ENCODE peak calls at places on chromosomes 13 and 19, in seven cellular contexts. One of them, this sample, is unnamed.

GRCh38 chr13:110634558-110634957 is 19.2 kb downstream of the NAXD start:
- DNase-seq in fibroblast of mammary gland: peak; percentile 93
- DNase-seq in cardiac fibroblast: peak; percentile 53
- DNase-seq in tibial nerve: no peak
- DNase-seq in H1: no peak
- DNase-seq in stomach: no peak
- DNase-seq in A549: peak; percentile 26
- DNase-seq in this sample: no peak

GRCh38 chr19:39499082-39499642 is 415 bp downstream of the DLL3 start:
- DNase-seq in fibroblast of mammary gland: no peak
- DNase-seq in cardiac fibroblast: no peak
- DNase-seq in tibial nerve: no peak
- DNase-seq in H1: peak; percentile 80
- DNase-seq in stomach: no peak
- DNase-seq in A549: no peak
- DNase-seq in this sample: peak; percentile 24

GRCh38 chr13:29515372-29515771 is 80.1 kb downstream of the SLC7A1 start:
- DNase-seq in fibroblast of mammary gland: no peak
- DNase-seq in cardiac fibroblast: no peak
- DNase-seq in tibial nerve: no peak
- DNase-seq in H1: no peak
- DNase-seq in stomach: no peak
- DNase-seq in A549: no peak
- DNase-seq in this sample: no peak

GRCh38 chr19:35344511-35345031 is 3.1 kb upstream of the FFAR1 start:
- DNase-seq in fibroblast of mammary gland: no peak
- DNase-seq in cardiac fibroblast: no peak
- DNase-seq in tibial nerve: no peak
- DNase-seq in H1: peak; percentile 35
- DNase-seq in stomach: no peak
- DNase-seq in A549: no peak
- DNase-seq in this sample: no peak

GRCh38 chr13:44573071-44573470 is 3.1 kb downstream of the TSC22D1 start:
- DNase-seq in fibroblast of mammary gland: no peak
- DNase-seq in cardiac fibroblast: no peak
- DNase-seq in tibial nerve: no peak
- DNase-seq in H1: no peak
- DNase-seq in stomach: no peak
- DNase-seq in A549: no peak
- DNase-seq in this sample: no peak

GRCh38 chr13:100100115-100100879 is 11.4 kb downstream of the PCCA start:
- DNase-seq in fibroblast of mammary gland: peak; percentile 79
- DNase-seq in cardiac fibroblast: peak; percentile 81
- DNase-seq in tibial nerve: no peak
- DNase-seq in H1: no peak
- DNase-seq in stomach: peak; percentile 53
- DNase-seq in A549: peak; percentile 19
- DNase-seq in this sample: no peak

GRCh38 chr13:33931397-33931987 is 113.5 kb downstream of the RFC3 start:
- DNase-seq in fibroblast of mammary gland: peak; percentile 57
- DNase-seq in cardiac fibroblast: peak; percentile 65
- DNase-seq in tibial nerve: no peak
- DNase-seq in H1: no peak
- DNase-seq in stomach: no peak
- DNase-seq in A549: peak; percentile 1
- DNase-seq in this sample: peak; percentile 66

GRCh38 chr13:31773538-31773937 is 34.2 kb downstream of the RXFP2 start:
- DNase-seq in fibroblast of mammary gland: peak; percentile 92
- DNase-seq in cardiac fibroblast: peak; percentile 82
- DNase-seq in tibial nerve: no peak
- DNase-seq in H1: no peak
- DNase-seq in stomach: no peak
- DNase-seq in A549: no peak
- DNase-seq in this sample: no peak

GRCh38 chr19:41699231-41699967 is 9.0 kb upstream of the CEACAM5 start:
- DNase-seq in fibroblast of mammary gland: no peak
- DNase-seq in cardiac fibroblast: no peak
- DNase-seq in tibial nerve: no peak
- DNase-seq in H1: no peak
- DNase-seq in stomach: peak; percentile 21
- DNase-seq in A549: peak; percentile 72
- DNase-seq in this sample: no peak

GRCh38 chr13:109568273-109568900 is 218.0 kb downstream of the IRS2 start:
- DNase-seq in fibroblast of mammary gland: peak; percentile 15
- DNase-seq in cardiac fibroblast: no peak
- DNase-seq in tibial nerve: no peak
- DNase-seq in H1: no peak
- DNase-seq in stomach: no peak
- DNase-seq in A549: no peak
- DNase-seq in this sample: no peak

GRCh38 chr19:17687857-17688784 is at the start of gene UNC13A:
- DNase-seq in fibroblast of mammary gland: peak; percentile 20
- DNase-seq in cardiac fibroblast: peak; percentile 45
- DNase-seq in tibial nerve: no peak
- DNase-seq in H1: peak; percentile 98
- DNase-seq in stomach: peak; percentile 37
- DNase-seq in A549: peak; percentile 47
- DNase-seq in this sample: peak; percentile 28

GRCh38 chr13:68152414-68152813 is 922.3 kb upstream of the PCDH9 start:
- DNase-seq in fibroblast of mammary gland: no peak
- DNase-seq in cardiac fibroblast: no peak
- DNase-seq in tibial nerve: no peak
- DNase-seq in H1: no peak
- DNase-seq in stomach: no peak
- DNase-seq in A549: no peak
- DNase-seq in this sample: no peak
- H3K4me3 ChIP-seq in fibroblast of mammary gland: no peak overlapping the region
- H3K4me3 ChIP-seq in cardiac fibroblast: no peak overlapping the region
- H3K4me3 ChIP-seq in tibial nerve: no peak overlapping the region
- H3K4me3 ChIP-seq in H1: no peak overlapping the region
- H3K4me3 ChIP-seq in stomach: no peak overlapping the region
- H3K4me3 ChIP-seq in A549: no peak overlapping the region
- H3K4me3 ChIP-seq in this sample: no peak overlapping the region

DNA sequence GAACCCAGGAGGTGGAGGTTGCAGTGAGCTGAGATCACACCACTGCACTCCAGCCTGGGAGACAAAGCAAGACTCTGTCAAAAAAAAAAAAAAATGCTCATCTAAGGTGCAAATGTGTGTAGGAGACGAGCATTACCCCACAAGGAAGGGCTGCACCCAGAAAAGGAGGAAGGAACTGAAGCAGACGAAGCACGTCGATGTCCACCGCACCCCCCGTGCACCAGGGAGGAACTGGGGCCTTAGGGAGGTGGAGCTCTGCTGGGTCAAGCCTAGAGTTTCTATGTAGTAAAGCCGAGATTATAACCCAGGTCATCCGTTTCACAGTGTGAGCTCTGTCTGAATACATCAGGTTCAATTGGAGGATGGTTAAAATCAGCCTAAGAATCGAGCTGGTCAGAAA is 1.1 kb downstream of the VSTM1 start:
- DNase-seq in fibroblast of mammary gland: no peak
- DNase-seq in cardiac fibroblast: no peak
- DNase-seq in tibial nerve: no peak
- DNase-seq in H1: no peak
- DNase-seq in stomach: no peak
- DNase-seq in A549: no peak
- DNase-seq in this sample: no peak
- TF ChIP-seq CTCF in fibroblast of mammary gland: no peak
- TF ChIP-seq CTCF in cardiac fibroblast: no peak
- TF ChIP-seq CTCF in tibial nerve: no peak
- TF ChIP-seq CTCF in H1: no peak
- TF ChIP-seq CTCF in stomach: no peak
- TF ChIP-seq CTCF in A549: no peak
- TF ChIP-seq CTCF in this sample: no peak

GRCh38 chr19:46620716-46621115 is 4.2 kb downstream of the PTGIR start:
- DNase-seq in fibroblast of mammary gland: peak; percentile 63
- DNase-seq in cardiac fibroblast: peak; percentile 55
- DNase-seq in tibial nerve: no peak
- DNase-seq in H1: no peak
- DNase-seq in stomach: no peak
- DNase-seq in A549: no peak
- DNase-seq in this sample: no peak
- H3K4me3 ChIP-seq in fibroblast of mammary gland: no peak overlapping the region
- H3K4me3 ChIP-seq in cardiac fibroblast: peak overlapping the region; percentile 34
- H3K4me3 ChIP-seq in tibial nerve: no peak overlapping the region
- H3K4me3 ChIP-seq in H1: no peak overlapping the region
- H3K4me3 ChIP-seq in stomach: peak overlapping the region; percentile 25
- H3K4me3 ChIP-seq in A549: no peak overlapping the region
- H3K4me3 ChIP-seq in this sample: no peak overlapping the region

GRCh38 chr13:67740871-67741475 is 510.8 kb upstream of the PCDH9 start:
- DNase-seq in fibroblast of mammary gland: no peak
- DNase-seq in cardiac fibroblast: no peak
- DNase-seq in tibial nerve: no peak
- DNase-seq in H1: no peak
- DNase-seq in stomach: no peak
- DNase-seq in A549: no peak
- DNase-seq in this sample: no peak

GRCh38 chr13:67735651-67736050 is 505.5 kb upstream of the PCDH9 start:
- DNase-seq in fibroblast of mammary gland: no peak
- DNase-seq in cardiac fibroblast: no peak
- DNase-seq in tibial nerve: no peak
- DNase-seq in H1: no peak
- DNase-seq in stomach: no peak
- DNase-seq in A549: no peak
- DNase-seq in this sample: no peak

GRCh38 chr13:67742478-67742877 is 512.3 kb upstream of the PCDH9 start:
- DNase-seq in fibroblast of mammary gland: no peak
- DNase-seq in cardiac fibroblast: no peak
- DNase-seq in tibial nerve: no peak
- DNase-seq in H1: no peak
- DNase-seq in stomach: no peak
- DNase-seq in A549: no peak
- DNase-seq in this sample: no peak

DNA sequence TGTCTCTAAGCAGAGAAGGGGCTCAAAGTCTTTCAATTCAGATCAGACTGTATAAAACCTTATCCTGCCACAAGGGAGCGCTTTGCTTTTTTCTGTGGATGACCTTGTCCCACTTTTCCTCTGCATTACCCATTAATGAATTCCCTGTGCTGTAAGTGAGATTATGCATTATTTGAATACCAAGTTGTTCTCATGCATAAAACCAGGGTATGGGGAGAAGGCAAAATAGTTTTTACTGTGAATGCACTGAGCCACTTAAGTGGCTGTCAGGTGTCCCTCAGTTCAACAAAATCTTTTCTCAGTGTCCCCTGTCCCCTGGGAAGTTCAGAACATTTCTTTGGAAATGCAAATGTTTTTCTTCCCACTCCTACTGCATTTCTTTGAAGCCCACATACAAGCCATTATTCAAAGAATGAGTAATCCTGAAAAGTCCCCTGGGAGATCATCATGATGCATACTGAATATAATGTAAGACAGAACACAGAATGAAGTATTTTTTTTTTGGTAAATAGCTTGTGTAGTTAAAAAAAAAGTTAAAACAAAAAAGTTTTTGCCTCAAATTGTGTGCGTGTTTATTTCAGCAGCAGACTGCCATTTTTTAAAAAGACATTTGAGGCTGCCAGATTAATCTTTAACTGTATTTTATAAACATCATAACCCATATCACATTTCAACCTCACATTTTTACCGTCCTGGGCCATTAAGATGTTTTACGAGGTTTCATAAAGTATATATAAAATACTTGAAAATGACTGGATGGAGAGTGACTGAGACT is 506.7 kb upstream of the PCDH9 start:
- DNase-seq in fibroblast of mammary gland: peak; percentile 92
- DNase-seq in cardiac fibroblast: peak; percentile 42
- DNase-seq in tibial nerve: no peak
- DNase-seq in H1: no peak
- DNase-seq in stomach: no peak
- DNase-seq in A549: peak; percentile 0
- DNase-seq in this sample: peak; percentile 1
- TF ChIP-seq CTCF in fibroblast of mammary gland: peak; percentile 46
- TF ChIP-seq CTCF in cardiac fibroblast: no peak
- TF ChIP-seq CTCF in tibial nerve: no peak
- TF ChIP-seq CTCF in H1: peak; percentile 38
- TF ChIP-seq CTCF in stomach: no peak
- TF ChIP-seq CTCF in A549: peak; percentile 27
- TF ChIP-seq CTCF in this sample: peak; percentile 2

GRCh38 chr13:36819811-36820140 is 754 bp downstream of the RFXAP start:
- DNase-seq in fibroblast of mammary gland: peak; percentile 36
- DNase-seq in cardiac fibroblast: peak; percentile 22
- DNase-seq in tibial nerve: no peak
- DNase-seq in H1: no peak
- DNase-seq in stomach: no peak
- DNase-seq in A549: no peak
- DNase-seq in this sample: peak; percentile 54

GRCh38 chr13:36818483-36819063 is 449 bp upstream of the RFXAP start:
- DNase-seq in fibroblast of mammary gland: peak; percentile 24
- DNase-seq in cardiac fibroblast: peak; percentile 33
- DNase-seq in tibial nerve: no peak
- DNase-seq in H1: no peak
- DNase-seq in stomach: no peak
- DNase-seq in A549: no peak
- DNase-seq in this sample: no peak

GRCh38 chr13:36817996-36818395 is 1.0 kb upstream of the RFXAP start:
- DNase-seq in fibroblast of mammary gland: no peak
- DNase-seq in cardiac fibroblast: no peak
- DNase-seq in tibial nerve: no peak
- DNase-seq in H1: no peak
- DNase-seq in stomach: no peak
- DNase-seq in A549: no peak
- DNase-seq in this sample: no peak

GRCh38 chr13:36819064-36819810 is at the start of gene RFXAP:
- DNase-seq in fibroblast of mammary gland: peak; percentile 81
- DNase-seq in cardiac fibroblast: peak; percentile 92
- DNase-seq in tibial nerve: peak; percentile 75
- DNase-seq in H1: peak; percentile 96
- DNase-seq in stomach: peak; percentile 93
- DNase-seq in A549: peak; percentile 55
- DNase-seq in this sample: peak; percentile 95

DNA sequence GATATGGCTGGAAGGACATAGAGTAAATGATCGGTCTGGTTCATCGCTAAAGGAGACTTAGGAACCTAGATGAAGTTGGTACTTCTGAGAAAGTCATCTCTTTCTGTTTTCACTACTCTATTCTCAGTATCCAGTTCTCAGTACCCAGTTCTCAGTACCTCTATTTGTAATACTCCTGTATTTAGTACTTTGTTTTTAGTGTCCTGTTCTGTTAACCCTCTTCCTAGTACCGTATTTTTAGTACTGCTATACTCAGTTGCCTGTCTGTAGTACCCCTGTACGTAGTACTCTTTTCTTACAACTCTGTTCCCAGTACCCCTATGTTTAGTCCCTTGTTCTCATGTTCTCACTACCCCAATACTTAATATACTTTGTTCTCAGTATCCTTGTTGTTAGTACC is 1.2 kb downstream of the RFXAP start:
- DNase-seq in fibroblast of mammary gland: no peak
- DNase-seq in cardiac fibroblast: no peak
- DNase-seq in tibial nerve: no peak
- DNase-seq in H1: no peak
- DNase-seq in stomach: no peak
- DNase-seq in A549: no peak
- DNase-seq in this sample: peak; percentile 65
- H3K4me3 ChIP-seq in fibroblast of mammary gland: peak overlapping the region; percentile 66
- H3K4me3 ChIP-seq in cardiac fibroblast: peak overlapping the region; percentile 81
- H3K4me3 ChIP-seq in tibial nerve: peak overlapping the region; percentile 74
- H3K4me3 ChIP-seq in H1: peak overlapping the region; percentile 75
- H3K4me3 ChIP-seq in stomach: peak overlapping the region; percentile 80
- H3K4me3 ChIP-seq in A549: peak overlapping the region; percentile 70
- H3K4me3 ChIP-seq in this sample: peak overlapping the region; percentile 86

This sample was measured in GM12865.